ENCODE peak calls at places on chromosomes 1 and 21, in six cellular contexts. R is hepatocyte, M is heart right ventricle, A is AG04450, K is ovary, X is stomach. F is an unnamed sample.

GRCh38 chr1:24507423-24507804 is 4.8 kb downstream of the RCAN3 start:
- DNase-seq in K (no peak), M (no peak), X (no peak), A (no peak), R (no peak), F (no peak)

GRCh38 chr1:179016694-179017382 is 8.9 kb upstream of the FAM20B start:
- DNase-seq in M (peak), R (peak), A (peak), K (peak), X (peak), F (peak)

GRCh38 chr1:26278835-26279597 is 870 bp upstream of the SH3BGRL3 start:
- DNase-seq in M (no peak), R (peak), X (peak), K (no peak), A (no peak), F (no peak)

GRCh38 chr1:177432897-177433296 is 262.1 kb downstream of the BRINP2 start:
- DNase-seq in X (no peak), A (no peak), M (no peak), K (no peak), R (no peak), F (peak)

GRCh38 chr1:5780324-5780716 is 211.9 kb downstream of the NPHP4 start:
- DNase-seq in R (no peak), A (no peak), K (no peak), M (no peak), X (no peak), F (no peak)

GRCh38 chr1:22107126-22107525 is 35.8 kb downstream of the WNT4 start:
- DNase-seq in R (no peak), A (no peak), X (no peak), M (no peak), K (no peak), F (no peak)

GRCh38 chr1:207838156-207839082 is 72.5 kb downstream of the CD34 start:
- DNase-seq in A (no peak), R (peak), X (peak), K (peak), M (peak), F (no peak)

GRCh38 chr1:17653728-17654351 is 101.3 kb upstream of the ACTL8 start:
- DNase-seq in K (peak), A (peak), R (peak), X (no peak), M (peak), F (peak)

DNA sequence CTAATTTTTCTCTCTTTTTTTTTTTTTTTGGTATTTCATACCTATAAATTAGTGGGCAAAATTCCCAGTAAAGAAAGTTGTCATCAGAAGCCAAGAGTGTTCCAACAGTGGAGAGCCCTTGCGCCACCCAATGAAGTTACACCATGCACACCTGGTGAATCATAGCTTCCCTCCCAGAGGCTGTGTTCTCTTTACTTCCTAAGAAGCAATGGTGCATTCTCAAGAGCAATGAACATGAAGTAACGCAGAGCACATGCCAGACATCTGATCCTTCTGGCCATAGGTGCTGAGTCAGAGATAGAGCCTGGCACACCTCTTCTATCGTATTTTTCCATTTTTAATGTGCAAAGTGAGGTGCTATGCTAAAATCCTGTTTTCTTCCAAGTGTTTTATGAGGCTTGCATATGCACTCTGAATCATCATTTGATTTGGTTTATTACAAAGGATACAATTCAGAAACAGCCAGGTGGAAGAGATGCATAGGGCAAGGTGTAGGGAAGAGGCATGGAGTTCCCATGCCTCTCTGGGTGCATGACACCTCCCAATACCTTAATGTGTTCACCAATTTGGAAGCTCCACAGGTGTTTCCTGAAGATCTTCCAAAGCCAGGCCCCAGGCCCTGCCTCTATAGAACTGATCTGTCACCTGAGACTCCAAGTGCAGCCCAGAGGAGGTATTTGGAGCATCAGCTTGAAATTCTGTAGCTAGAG is 408.0 kb downstream of the SIPA1L2 start:
- DNase-seq in K (no peak), A (no peak), M (no peak), R (peak), X (no peak), F (no peak)
- H3K27ac ChIP-seq in K (no peak), A (no peak), M (no peak), R (no peak), X (no peak), F (no peak)

DNA sequence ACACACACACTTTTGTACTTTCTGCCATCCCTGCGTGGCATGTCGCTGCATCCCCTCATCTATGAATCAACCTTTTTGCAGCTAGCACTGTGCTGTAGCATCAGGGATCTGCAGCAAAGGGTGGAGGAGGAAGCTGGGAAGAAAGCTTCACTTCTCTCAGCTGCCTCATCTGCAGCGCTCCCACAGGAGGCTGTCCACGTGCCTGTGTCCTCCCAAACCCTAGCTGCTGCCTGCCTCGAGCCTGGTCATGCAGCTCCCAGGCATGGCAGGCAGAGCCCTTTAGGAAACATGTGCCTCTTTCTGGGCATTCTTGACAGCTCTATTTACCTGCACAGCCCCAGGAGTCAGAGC is 262.1 kb upstream of the SGIP1 start:
- DNase-seq in A (peak), M (peak), R (no peak), X (no peak), K (peak), F (peak)
- H3K4me3 ChIP-seq in A (peak), M (peak), R (no peak), X (no peak), K (no peak), F (peak)

GRCh38 chr21:45151484-45152115 is 77.2 kb downstream of the ADARB1 start:
- DNase-seq in A (no peak), X (no peak), M (no peak), K (no peak), R (no peak), F (no peak)
- H3K27ac ChIP-seq in A (no peak), X (no peak), M (no peak), K (no peak), R (no peak), F (no peak)

GRCh38 chr1:245310605-245311531 is 156.1 kb downstream of the KIF26B start:
- DNase-seq in R (peak), K (no peak), M (no peak), A (no peak), X (no peak), F (peak)
- H3K4me3 ChIP-seq in R (no peak), K (no peak), M (no peak), A (no peak), X (no peak), F (no peak)

GRCh38 chr1:28247603-28248272 is 11.6 kb upstream of the SESN2 start:
- DNase-seq in X (no peak), A (no peak), M (no peak), K (no peak), R (no peak), F (no peak)
- H3K27ac ChIP-seq in X (peak), A (peak), M (peak), K (peak), R (peak), F (no peak)

GRCh38 chr1:85244271-85245053 is 15.0 kb downstream of the C1orf52 start:
- DNase-seq in X (no peak), K (no peak), R (peak), A (no peak), M (no peak), F (no peak)
- H3K4me3 ChIP-seq in X (no peak), K (no peak), R (no peak), A (no peak), M (no peak), F (no peak)

GRCh38 chr1:3188150-3188971 is 119.4 kb downstream of the PRDM16 start:
- DNase-seq in X (peak), R (peak), A (no peak), K (no peak), M (no peak), F (no peak)

GRCh38 chr1:3187415-3188149 is 118.6 kb downstream of the PRDM16 start:
- DNase-seq in R (no peak), M (no peak), K (no peak), A (no peak), X (no peak), F (no peak)

GRCh38 chr1:3192825-3193224 is 123.8 kb downstream of the PRDM16 start:
- DNase-seq in X (no peak), K (no peak), A (no peak), M (no peak), R (no peak), F (no peak)

GRCh38 chr1:3192359-3192758 is 123.4 kb downstream of the PRDM16 start:
- DNase-seq in M (no peak), X (peak), A (no peak), K (no peak), R (peak), F (no peak)

DNA sequence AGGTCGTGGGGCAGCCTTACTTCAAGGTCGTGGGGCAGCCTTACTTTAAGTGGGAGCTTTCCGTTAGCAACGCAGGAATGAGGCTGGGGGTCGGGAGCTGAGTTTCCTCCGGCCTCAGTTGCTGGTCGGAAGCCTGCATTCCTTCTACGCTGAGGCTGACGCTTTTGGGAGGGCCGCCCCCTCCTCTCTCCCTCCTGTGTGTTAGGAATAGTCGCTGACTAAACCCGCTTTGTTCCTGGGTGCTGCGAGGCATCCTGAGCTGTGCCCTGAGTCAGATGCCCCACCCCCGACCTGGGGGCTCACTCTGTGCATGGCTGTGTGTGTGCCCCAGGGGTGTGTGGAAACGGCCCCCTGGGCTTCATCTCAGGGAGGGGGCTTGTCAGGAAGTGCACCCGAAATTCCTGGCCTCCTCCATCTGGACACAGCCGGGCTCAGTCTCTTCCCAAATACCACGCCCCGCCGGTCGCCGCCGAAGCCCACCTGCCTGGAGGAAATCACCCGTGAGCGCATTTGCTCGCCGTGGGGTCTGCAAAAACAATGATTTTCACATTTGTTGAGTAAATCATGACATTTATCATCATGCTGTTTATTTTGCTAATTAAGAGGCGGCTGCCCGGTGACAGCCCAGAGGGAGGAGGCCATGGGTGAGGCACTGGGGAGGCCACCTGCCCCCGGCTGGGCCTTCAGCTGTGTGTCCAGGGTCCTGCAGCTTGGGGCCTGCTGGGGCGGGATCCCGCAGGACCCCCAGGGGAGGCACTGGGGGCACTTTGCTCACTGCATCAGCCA is 121.4 kb downstream of the PRDM16 start:
- DNase-seq in K (peak), A (no peak), M (no peak), R (no peak), X (no peak), F (no peak)
- H3K27ac ChIP-seq in K (no peak), A (no peak), M (no peak), R (no peak), X (peak), F (no peak)

GRCh38 chr1:228100822-228101613 is 2.1 kb downstream of the C1orf35 start:
- DNase-seq in R (no peak), A (no peak), X (peak), K (peak), M (no peak), F (peak)
- H3K4me3 ChIP-seq in R (no peak), A (no peak), X (peak), K (no peak), M (no peak), F (no peak)

GRCh38 chr1:12513176-12513575 is 104.8 kb downstream of the DHRS3 start:
- DNase-seq in M (no peak), A (no peak), R (no peak), K (no peak), X (no peak), F (no peak)
- H3K27ac ChIP-seq in M (no peak), A (no peak), R (no peak), K (no peak), X (no peak), F (no peak)

GRCh38 chr1:113659010-113659409 is 100.3 kb downstream of the PHTF1 start:
- DNase-seq in R (no peak), K (no peak), M (no peak), X (no peak), A (no peak), F (no peak)
- H3K4me3 ChIP-seq in R (no peak), K (no peak), M (no peak), X (no peak), A (no peak), F (no peak)